ENCODE peak calls at places on chromosomes 7 and 10, in seven cellular contexts. One of them, this sample, is unnamed.

GRCh38 chr10:32795598-32796183 is 162.3 kb downstream of the ITGB1 start:
- DNase-seq in PC-3: peak
- DNase-seq in T-helper 9 cell: no peak
- DNase-seq in amygdala: no peak
- DNase-seq in endothelial cell: no peak
- DNase-seq in psoas muscle: no peak
- DNase-seq in effector memory CD8-positive, alpha-beta T cell: no peak
- DNase-seq in this sample: peak

GRCh38 chr10:103855424-103855823 is at the start of gene SH3PXD2A:
- DNase-seq in PC-3: peak
- DNase-seq in T-helper 9 cell: no peak
- DNase-seq in amygdala: no peak
- DNase-seq in endothelial cell: peak
- DNase-seq in psoas muscle: peak
- DNase-seq in effector memory CD8-positive, alpha-beta T cell: no peak
- DNase-seq in this sample: peak

GRCh38 chr10:81026597-81026996 is 488.9 kb downstream of the SH2D4B start:
- DNase-seq in PC-3: no peak
- DNase-seq in T-helper 9 cell: no peak
- DNase-seq in amygdala: no peak
- DNase-seq in endothelial cell: no peak
- DNase-seq in psoas muscle: no peak
- DNase-seq in effector memory CD8-positive, alpha-beta T cell: no peak
- DNase-seq in this sample: no peak

GRCh38 chr10:49158399-49158798 is 24.6 kb upstream of the FAM170B start:
- DNase-seq in PC-3: no peak
- DNase-seq in T-helper 9 cell: no peak
- DNase-seq in amygdala: no peak
- DNase-seq in endothelial cell: no peak
- DNase-seq in psoas muscle: no peak
- DNase-seq in effector memory CD8-positive, alpha-beta T cell: no peak
- DNase-seq in this sample: no peak

GRCh38 chr10:21002097-21002878 is 105.2 kb upstream of the NEBL start:
- DNase-seq in PC-3: peak
- DNase-seq in T-helper 9 cell: no peak
- DNase-seq in amygdala: no peak
- DNase-seq in endothelial cell: no peak
- DNase-seq in psoas muscle: no peak
- DNase-seq in effector memory CD8-positive, alpha-beta T cell: no peak
- DNase-seq in this sample: no peak

GRCh38 chr7:29878081-29878688 is 71.9 kb downstream of the WIPF3 start:
- DNase-seq in PC-3: peak
- DNase-seq in T-helper 9 cell: peak
- DNase-seq in amygdala: no peak
- DNase-seq in endothelial cell: no peak
- DNase-seq in psoas muscle: no peak
- DNase-seq in effector memory CD8-positive, alpha-beta T cell: peak
- DNase-seq in this sample: peak

GRCh38 chr10:34792881-34793280 is 22.2 kb downstream of the PARD3 start:
- DNase-seq in PC-3: no peak
- DNase-seq in T-helper 9 cell: no peak
- DNase-seq in amygdala: no peak
- DNase-seq in endothelial cell: no peak
- DNase-seq in psoas muscle: no peak
- DNase-seq in effector memory CD8-positive, alpha-beta T cell: no peak
- DNase-seq in this sample: no peak

GRCh38 chr10:132753596-132753995 is 32.4 kb downstream of the NKX6-2 start:
- DNase-seq in PC-3: no peak
- DNase-seq in T-helper 9 cell: no peak
- DNase-seq in amygdala: no peak
- DNase-seq in endothelial cell: no peak
- DNase-seq in psoas muscle: no peak
- DNase-seq in effector memory CD8-positive, alpha-beta T cell: no peak
- DNase-seq in this sample: no peak

GRCh38 chr7:26910221-26910620 is 45.8 kb upstream of the SKAP2 start:
- DNase-seq in PC-3: peak
- DNase-seq in T-helper 9 cell: no peak
- DNase-seq in amygdala: no peak
- DNase-seq in endothelial cell: no peak
- DNase-seq in psoas muscle: no peak
- DNase-seq in effector memory CD8-positive, alpha-beta T cell: peak
- DNase-seq in this sample: no peak

GRCh38 chr7:135994466-135995205 is 17.5 kb upstream of the MTPN start:
- DNase-seq in PC-3: peak
- DNase-seq in T-helper 9 cell: no peak
- DNase-seq in amygdala: no peak
- DNase-seq in endothelial cell: no peak
- DNase-seq in psoas muscle: no peak
- DNase-seq in effector memory CD8-positive, alpha-beta T cell: no peak
- DNase-seq in this sample: no peak

GRCh38 chr7:44489955-44490350 is 505 bp downstream of the NUDCD3 start:
- DNase-seq in PC-3: peak
- DNase-seq in T-helper 9 cell: peak
- DNase-seq in amygdala: no peak
- DNase-seq in endothelial cell: no peak
- DNase-seq in psoas muscle: no peak
- DNase-seq in effector memory CD8-positive, alpha-beta T cell: no peak
- DNase-seq in this sample: no peak

GRCh38 chr10:74249865-74250264 is 98.8 kb downstream of the ADK start:
- DNase-seq in PC-3: no peak
- DNase-seq in T-helper 9 cell: no peak
- DNase-seq in amygdala: no peak
- DNase-seq in endothelial cell: no peak
- DNase-seq in psoas muscle: no peak
- DNase-seq in effector memory CD8-positive, alpha-beta T cell: no peak
- DNase-seq in this sample: no peak

GRCh38 chr7:135374736-135375135 is 135.2 kb downstream of the CNOT4 start:
- DNase-seq in PC-3: no peak
- DNase-seq in T-helper 9 cell: no peak
- DNase-seq in amygdala: no peak
- DNase-seq in endothelial cell: no peak
- DNase-seq in psoas muscle: no peak
- DNase-seq in effector memory CD8-positive, alpha-beta T cell: no peak
- DNase-seq in this sample: no peak

GRCh38 chr10:83373659-83374058 is 765.6 kb upstream of the GHITM start:
- DNase-seq in PC-3: no peak
- DNase-seq in T-helper 9 cell: no peak
- DNase-seq in amygdala: no peak
- DNase-seq in endothelial cell: peak
- DNase-seq in psoas muscle: no peak
- DNase-seq in effector memory CD8-positive, alpha-beta T cell: no peak
- DNase-seq in this sample: no peak

GRCh38 chr7:53315986-53316385 is 280.6 kb downstream of the POM121L12 start:
- DNase-seq in PC-3: peak
- DNase-seq in T-helper 9 cell: no peak
- DNase-seq in amygdala: peak
- DNase-seq in endothelial cell: no peak
- DNase-seq in psoas muscle: no peak
- DNase-seq in effector memory CD8-positive, alpha-beta T cell: no peak
- DNase-seq in this sample: no peak

GRCh38 chr7:78254397-78255055 is 456.0 kb downstream of the PHTF2 start:
- DNase-seq in PC-3: no peak
- DNase-seq in T-helper 9 cell: no peak
- DNase-seq in amygdala: no peak
- DNase-seq in endothelial cell: no peak
- DNase-seq in psoas muscle: no peak
- DNase-seq in effector memory CD8-positive, alpha-beta T cell: no peak
- DNase-seq in this sample: peak

GRCh38 chr7:83579740-83580139 is 69.2 kb downstream of the SEMA3E start:
- DNase-seq in PC-3: peak
- DNase-seq in T-helper 9 cell: no peak
- DNase-seq in amygdala: no peak
- DNase-seq in endothelial cell: no peak
- DNase-seq in psoas muscle: no peak
- DNase-seq in effector memory CD8-positive, alpha-beta T cell: no peak
- DNase-seq in this sample: no peak

GRCh38 chr7:128777156-128778123 is 1.8 kb upstream of the OPN1SW start:
- DNase-seq in PC-3: no peak
- DNase-seq in T-helper 9 cell: no peak
- DNase-seq in amygdala: no peak
- DNase-seq in endothelial cell: no peak
- DNase-seq in psoas muscle: no peak
- DNase-seq in effector memory CD8-positive, alpha-beta T cell: no peak
- DNase-seq in this sample: no peak

GRCh38 chr10:124525751-124526600 is 64.4 kb downstream of the LHPP start:
- DNase-seq in PC-3: no peak
- DNase-seq in T-helper 9 cell: no peak
- DNase-seq in amygdala: no peak
- DNase-seq in endothelial cell: no peak
- DNase-seq in psoas muscle: peak
- DNase-seq in effector memory CD8-positive, alpha-beta T cell: no peak
- DNase-seq in this sample: no peak

GRCh38 chr7:30278386-30278785 is 6.0 kb upstream of the ZNRF2 start:
- DNase-seq in PC-3: no peak
- DNase-seq in T-helper 9 cell: no peak
- DNase-seq in amygdala: no peak
- DNase-seq in endothelial cell: no peak
- DNase-seq in psoas muscle: no peak
- DNase-seq in effector memory CD8-positive, alpha-beta T cell: no peak
- DNase-seq in this sample: peak